ENCODE peak calls at places on chromosomes 7 and 10, in seven cellular contexts. X is A549, J is DND-41, I is IMR-90, D is GM23248, L is right cardiac atrium, B is HepG2. S is an unnamed sample. For H3K9me3, the result is how much of the 10 kb centered on the place peaks cover.

GRCh38 chr10:109259293-109259692 is 664.0 kb downstream of the XPNPEP1 start:
- DNase-seq in X (no peak), J (no peak), I (peak), D (peak), L (no peak), B (no peak), S (no peak)

GRCh38 chr7:4235596-4235995 is 446.5 kb upstream of the FOXK1 start:
- DNase-seq in X (no peak), J (no peak), I (no peak), D (no peak), L (no peak), B (peak), S (no peak)

GRCh38 chr10:88820990-88821389 is 18.5 kb downstream of the LIPM start:
- DNase-seq in X (no peak), J (no peak), I (peak), D (peak), L (no peak), B (no peak), S (no peak)

GRCh38 chr7:8380130-8380529 is 53.3 kb upstream of the NXPH1 start:
- DNase-seq in X (no peak), J (no peak), I (no peak), D (no peak), L (no peak), B (no peak), S (no peak)

GRCh38 chr10:84095821-84096497 is 43.4 kb upstream of the GHITM start:
- DNase-seq in X (no peak), J (no peak), I (no peak), D (peak), L (peak), B (no peak), S (no peak)

GRCh38 chr10:8416755-8417154 is 362.3 kb downstream of the GATA3 start:
- DNase-seq in X (no peak), J (no peak), I (no peak), D (no peak), L (no peak), B (no peak), S (no peak)

GRCh38 chr7:158259671-158260423 is 327.8 kb downstream of the PTPRN2 start:
- DNase-seq in X (no peak), J (no peak), I (no peak), D (no peak), L (no peak), B (no peak), S (no peak)

GRCh38 chr10:100141446-100142087 is 44.3 kb downstream of the ERLIN1 start:
- DNase-seq in X (no peak), J (no peak), I (no peak), D (no peak), L (no peak), B (no peak), S (no peak)

GRCh38 chr10:77506517-77506916 is 131.1 kb downstream of the KCNMA1 start:
- DNase-seq in X (no peak), J (no peak), I (peak), D (no peak), L (no peak), B (no peak), S (no peak)

GRCh38 chr10:123569436-123570010 is 96.6 kb upstream of the GPR26 start:
- DNase-seq in X (no peak), J (no peak), I (no peak), D (no peak), L (no peak), B (no peak), S (no peak)

GRCh38 chr10:58972576-58973234 is 203.7 kb upstream of the PHYHIPL start:
- DNase-seq in X (no peak), J (no peak), I (no peak), D (no peak), L (no peak), B (no peak), S (no peak)

GRCh38 chr10:51706225-51706624 is 6.8 kb upstream of the CSTF2T start:
- DNase-seq in X (no peak), J (no peak), I (peak), D (peak), L (peak), B (no peak), S (no peak)

GRCh38 chr10:14478639-14479038 is 147.9 kb upstream of the FRMD4A start:
- DNase-seq in X (peak), J (no peak), I (peak), D (peak), L (peak), B (no peak), S (no peak)

GRCh38 chr10:76437011-76437410 is 1005.6 kb downstream of the LRMDA start:
- DNase-seq in X (no peak), J (no peak), I (no peak), D (no peak), L (no peak), B (no peak), S (no peak)

GRCh38 chr7:1100886-1101579 is 13.1 kb downstream of the GPER1 start:
- DNase-seq in X (no peak), J (no peak), I (no peak), D (no peak), L (peak), B (no peak), S (no peak)

GRCh38 chr10:76080991-76081390 is 649.6 kb downstream of the LRMDA start:
- DNase-seq in X (no peak), J (no peak), I (peak), D (peak), L (no peak), B (no peak), S (no peak)

GRCh38 chr10:75405201-75406143 is 3.9 kb upstream of the ZNF503 start:
- DNase-seq in X (no peak), J (no peak), I (no peak), D (no peak), L (peak), B (peak), S (no peak)

GRCh38 chr10:5596611-5597341 is 69.6 kb downstream of the ASB13 start:
- DNase-seq in X (no peak), J (no peak), I (no peak), D (peak), L (peak), B (no peak), S (no peak)
- H3K4me3 ChIP-seq in X (no peak), J (no peak), I (no peak), D (peak), L (no peak), B (no peak), S (no peak)

GRCh38 chr7:114852275-114852674 is 69.6 kb upstream of the MDFIC start:
- DNase-seq in X (no peak), J (no peak), I (no peak), D (no peak), L (no peak), B (no peak), S (no peak)

GRCh38 chr7:114854369-114854768 is 67.5 kb upstream of the MDFIC start:
- DNase-seq in X (no peak), J (no peak), I (no peak), D (no peak), L (no peak), B (no peak), S (no peak)

GRCh38 chr7:114856625-114857024 is 65.3 kb upstream of the MDFIC start:
- DNase-seq in X (peak), J (no peak), I (peak), D (peak), L (no peak), B (no peak), S (no peak)

GRCh38 chr7:114851406-114852025 is 70.4 kb upstream of the MDFIC start:
- DNase-seq in X (no peak), J (no peak), I (no peak), D (no peak), L (no peak), B (no peak), S (no peak)

DNA sequence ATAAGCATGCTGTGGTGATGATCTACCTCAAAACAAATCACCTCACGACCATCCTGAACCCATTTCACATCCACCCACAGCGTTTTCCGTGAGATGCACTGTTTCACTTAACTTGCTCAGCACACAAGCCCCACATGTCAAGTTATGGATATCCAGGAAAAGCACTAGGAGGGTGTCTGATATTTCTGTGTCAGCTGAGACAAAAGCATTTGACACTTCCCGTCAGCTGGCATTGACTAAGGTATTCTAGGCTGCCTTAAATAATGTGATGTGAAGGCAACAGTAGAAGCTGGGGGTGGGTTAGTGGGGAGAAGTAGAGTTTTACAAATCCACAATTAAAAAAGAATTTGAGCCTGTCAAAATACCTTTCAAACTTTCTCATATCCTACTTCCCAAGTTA is 68.7 kb upstream of the MDFIC start:
- DNase-seq in X (no peak), J (no peak), I (no peak), D (no peak), L (no peak), B (no peak), S (no peak)
- H3K9me3 ChIP-seq in X (under half), J (under half), I (under half), D (under half), L (under half), B (under half), S (under half)

GRCh38 chr7:20220824-20221547 is 3.8 kb upstream of the MACC1 start:
- DNase-seq in X (no peak), J (no peak), I (peak), D (peak), L (peak), B (no peak), S (no peak)
- H3K4me3 ChIP-seq in X (no peak), J (no peak), I (no peak), D (no peak), L (no peak), B (no peak), S (no peak)

GRCh38 chr7:63077841-63078240 is 920.8 kb upstream of the ZNF722 start:
- DNase-seq in X (no peak), J (no peak), I (no peak), D (no peak), L (no peak), B (no peak), S (no peak)
- H3K9me3 ChIP-seq in X (under half), J (under half), I (under half), D (under half), L (under half), B (half or more), S (under half)

DNA sequence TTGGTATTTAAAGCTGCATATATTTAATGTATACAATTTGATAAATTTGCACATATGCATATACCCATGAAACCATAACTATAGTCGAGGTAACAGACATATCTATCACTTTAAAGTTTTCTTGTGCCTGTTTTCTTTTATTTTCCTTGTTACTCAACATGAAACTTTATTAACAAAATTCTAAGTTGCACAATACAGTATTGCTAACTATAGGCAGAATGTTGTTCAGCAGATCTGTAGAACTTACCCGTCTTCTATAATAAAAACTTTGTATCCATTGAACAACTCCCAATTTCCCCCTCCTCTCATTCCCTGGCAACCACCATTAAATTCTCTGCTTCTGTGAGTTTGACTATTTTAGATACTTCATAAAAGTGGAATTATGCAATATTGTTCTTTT is 404.6 kb upstream of the KCND2 start:
- DNase-seq in X (no peak), J (no peak), I (no peak), D (no peak), L (no peak), B (no peak), S (no peak)
- H3K4me3 ChIP-seq in X (no peak), J (no peak), I (no peak), D (no peak), L (no peak), B (no peak), S (no peak)

GRCh38 chr7:128913856-128914565 is 3.5 kb upstream of the KCP start:
- DNase-seq in X (no peak), J (no peak), I (no peak), D (no peak), L (peak), B (no peak), S (no peak)

GRCh38 chr7:128912281-128912680 is 1.8 kb upstream of the KCP start:
- DNase-seq in X (no peak), J (no peak), I (no peak), D (no peak), L (peak), B (no peak), S (no peak)

GRCh38 chr7:128909605-128910568 is 622 bp downstream of the KCP start:
- DNase-seq in X (no peak), J (no peak), I (peak), D (peak), L (peak), B (no peak), S (no peak)

GRCh38 chr7:128910569-128910945 is at the start of gene KCP:
- DNase-seq in X (no peak), J (no peak), I (no peak), D (no peak), L (peak), B (no peak), S (no peak)

GRCh38 chr7:128911441-128912031 is 1.0 kb upstream of the KCP start:
- DNase-seq in X (no peak), J (no peak), I (no peak), D (no peak), L (peak), B (no peak), S (no peak)
- H3K9me3 ChIP-seq in X (under half), J (under half), I (under half), D (under half), L (under half), B (under half), S (under half)

GRCh38 chr7:150739045-150739432 is 1.8 kb downstream of the GIMAP5 start:
- DNase-seq in X (no peak), J (no peak), I (no peak), D (no peak), L (no peak), B (peak), S (no peak)

GRCh38 chr7:150737265-150738055 is at the start of gene GIMAP5:
- DNase-seq in X (no peak), J (peak), I (no peak), D (no peak), L (peak), B (no peak), S (peak)

GRCh38 chr7:150738092-150739044 is 1.1 kb downstream of the GIMAP5 start:
- DNase-seq in X (no peak), J (peak), I (no peak), D (peak), L (no peak), B (no peak), S (no peak)

GRCh38 chr7:150735596-150736358 is 1.4 kb upstream of the GIMAP5 start:
- DNase-seq in X (no peak), J (peak), I (no peak), D (no peak), L (no peak), B (no peak), S (no peak)

DNA sequence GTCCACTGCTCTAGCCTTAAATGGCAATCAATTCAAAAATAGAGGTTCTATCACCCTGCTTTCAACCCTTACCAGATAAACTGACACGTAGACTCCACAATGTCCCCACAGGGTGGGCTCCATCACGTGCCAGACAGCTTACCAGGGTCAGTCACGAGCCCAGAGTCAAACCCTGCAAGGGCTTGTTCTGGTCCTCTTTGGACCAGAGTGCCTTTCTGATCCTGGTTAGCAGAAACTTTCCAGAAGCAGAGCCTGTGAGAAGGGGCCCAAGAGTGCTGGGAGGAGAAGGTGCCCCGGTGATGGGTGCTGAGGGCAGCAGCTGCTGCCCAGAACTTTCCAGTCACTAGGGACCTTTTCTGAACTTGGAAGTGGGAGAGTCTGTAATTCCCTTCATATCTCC is 354 bp upstream of the GIMAP5 start:
- DNase-seq in X (no peak), J (no peak), I (no peak), D (no peak), L (no peak), B (no peak), S (no peak)
- H3K4me3 ChIP-seq in X (no peak), J (peak), I (no peak), D (no peak), L (peak), B (no peak), S (peak)

GRCh38 chr7:154581251-154581890 is 421.6 kb downstream of the PAXIP1 start:
- DNase-seq in X (no peak), J (no peak), I (no peak), D (no peak), L (no peak), B (no peak), S (no peak)
- H3K9me3 ChIP-seq in X (under half), J (under half), I (half or more), D (under half), L (under half), B (under half), S (under half)

S was measured in CD8-positive, alpha-beta T cell.